ENCODE peak calls at places on chromosomes 2 and 18, in five cellular contexts. Y, O, P, K and Q are unnamed samples.
A peak's percentile ranks its signal among the peaks of the same experiment; 100 is the strongest.

GRCh38 chr2:134537121-134537520 is 181.7 kb downstream of the TMEM163 start:
- DNase-seq in Y (no peak), O (no peak), P (no peak), K (no peak), Q (no peak)

GRCh38 chr2:73290049-73290839 is 3.1 kb downstream of the EGR4 start:
- DNase-seq in Y (no peak), O (peak; percentile 43), P (no peak), K (no peak), Q (no peak)

GRCh38 chr2:151756820-151757219 is 22.5 kb upstream of the NEB start:
- DNase-seq in Y (no peak), O (no peak), P (no peak), K (no peak), Q (no peak)

GRCh38 chr2:63692002-63692606 is 103.3 kb downstream of the MDH1 start:
- DNase-seq in Y (peak; percentile 7), O (no peak), P (no peak), K (no peak), Q (peak; percentile 59)

GRCh38 chr2:24124003-24124585 is 825 bp downstream of the FAM228B start:
- DNase-seq in Y (no peak), O (no peak), P (no peak), K (no peak), Q (peak; percentile 23)

GRCh38 chr2:98378901-98379300 is 32.6 kb downstream of the CNGA3 start:
- DNase-seq in Y (no peak), O (no peak), P (no peak), K (no peak), Q (peak; percentile 90)

GRCh38 chr18:41753826-41754225 is 201.2 kb upstream of the PIK3C3 start:
- DNase-seq in Y (no peak), O (no peak), P (no peak), K (no peak), Q (peak; percentile 25)

GRCh38 chr18:55768255-55768654 is 180.3 kb upstream of the TCF4 start:
- DNase-seq in Y (no peak), O (no peak), P (no peak), K (no peak), Q (no peak)

GRCh38 chr18:76957384-76958355 is 135.3 kb downstream of the ZNF236 start:
- DNase-seq in Y (no peak), O (no peak), P (no peak), K (no peak), Q (no peak)

GRCh38 chr18:9711361-9712129 is 3.4 kb downstream of the RAB31 start:
- DNase-seq in Y (no peak), O (no peak), P (no peak), K (peak; percentile 42), Q (no peak)

GRCh38 chr2:216540920-216541319 is 42.3 kb downstream of the RPL37A start:
- DNase-seq in Y (no peak), O (no peak), P (no peak), K (no peak), Q (no peak)

GRCh38 chr2:129248183-129248582 is 731.3 kb upstream of the RAB6C start:
- DNase-seq in Y (no peak), O (no peak), P (no peak), K (no peak), Q (no peak)

GRCh38 chr2:139946690-139947089 is 1166.5 kb upstream of the NXPH2 start:
- DNase-seq in Y (no peak), O (no peak), P (no peak), K (no peak), Q (no peak)

GRCh38 chr18:14971461-14972185 is 223.7 kb downstream of the ANKRD30B start:
- DNase-seq in Y (no peak), O (no peak), P (no peak), K (no peak), Q (peak; percentile 68)

GRCh38 chr2:234288974-234289455 is 207.9 kb downstream of the ARL4C start:
- DNase-seq in Y (peak; percentile 76), O (peak; percentile 73), P (peak; percentile 70), K (peak; percentile 68), Q (peak; percentile 39)

GRCh38 chr18:43620936-43621335 is 343.6 kb upstream of the SYT4 start:
- DNase-seq in Y (no peak), O (no peak), P (peak; percentile 45), K (no peak), Q (peak; percentile 57)

GRCh38 chr2:56185101-56185581 is 1.4 kb downstream of the CCDC85A start:
- DNase-seq in Y (no peak), O (no peak), P (peak; percentile 12), K (peak; percentile 46), Q (peak; percentile 56)

GRCh38 chr2:157572725-157573124 is 55.9 kb downstream of the ACVR1C start:
- DNase-seq in Y (no peak), O (no peak), P (no peak), K (no peak), Q (no peak)

GRCh38 chr2:88398122-88398655 is 54.3 kb downstream of the FOXI3 start:
- DNase-seq in Y (no peak), O (no peak), P (no peak), K (no peak), Q (no peak)

GRCh38 chr18:44079602-44080001 is 601.1 kb upstream of the SETBP1 start:
- DNase-seq in Y (no peak), O (no peak), P (no peak), K (no peak), Q (peak; percentile 2)

GRCh38 chr2:136212426-136213378 is 94.8 kb upstream of the CXCR4 start:
- DNase-seq in Y (no peak), O (peak; percentile 18), P (no peak), K (no peak), Q (no peak)

GRCh38 chr18:23069481-23069880 is 65.8 kb upstream of the CABLES1 start:
- DNase-seq in Y (no peak), O (peak; percentile 48), P (no peak), K (no peak), Q (no peak)

GRCh38 chr2:109335586-109336266 is 206.7 kb downstream of the SH3RF3 start:
- DNase-seq in Y (no peak), O (no peak), P (no peak), K (no peak), Q (peak; percentile 77)

GRCh38 chr2:23246992-23247683 is 137.8 kb upstream of the KLHL29 start:
- DNase-seq in Y (no peak), O (no peak), P (no peak), K (peak; percentile 76), Q (no peak)

GRCh38 chr2:50344509-50345106 is 687.3 kb downstream of the NRXN1 start:
- DNase-seq in Y (no peak), O (no peak), P (no peak), K (no peak), Q (no peak)

GRCh38 chr18:68148862-68149261 is 566.0 kb downstream of the TMX3 start:
- DNase-seq in Y (no peak), O (no peak), P (peak; percentile 42), K (no peak), Q (no peak)

GRCh38 chr18:60892441-60892840 is 440.8 kb upstream of the CDH20 start:
- DNase-seq in Y (no peak), O (no peak), P (no peak), K (no peak), Q (no peak)

GRCh38 chr2:30446602-30447148 is 371 bp upstream of the LCLAT1 start:
- DNase-seq in Y (no peak), O (no peak), P (no peak), K (no peak), Q (peak; percentile 14)

GRCh38 chr2:135164431-135164830 is 112.3 kb downstream of the RAB3GAP1 start:
- DNase-seq in Y (no peak), O (no peak), P (no peak), K (no peak), Q (peak; percentile 73)

GRCh38 chr2:37649518-37649917 is 21.9 kb downstream of the CDC42EP3 start:
- DNase-seq in Y (no peak), O (no peak), P (no peak), K (no peak), Q (no peak)

GRCh38 chr18:46199515-46200147 is 95.4 kb downstream of the HAUS1 start:
- DNase-seq in Y (no peak), O (no peak), P (no peak), K (no peak), Q (no peak)

GRCh38 chr2:97011977-97012569 is 25.7 kb upstream of the FAM178B start:
- DNase-seq in Y (no peak), O (peak; percentile 24), P (peak; percentile 15), K (no peak), Q (peak; percentile 12)

GRCh38 chr18:31977270-31977872 is 34.4 kb upstream of the TRAPPC8 start:
- DNase-seq in Y (peak; percentile 58), O (peak; percentile 15), P (peak; percentile 5), K (peak; percentile 51), Q (peak; percentile 55)